ENCODE peak calls at places on chromosome 21, in four cellular contexts. I is psoas muscle, G is mucosa of descending colon, M is Peyer's patch. K is an unnamed sample. For H3K4me1, the result is how much of the 10 kb centered on the place peaks cover.

GRCh38 chr21:15826147-15826780 is 96.5 kb downstream of the USP25 start:
- DNase-seq in I (no peak), G (peak), M (no peak), K (no peak)

GRCh38 chr21:45532826-45533730 is 9.2 kb downstream of the SLC19A1 start:
- DNase-seq in I (peak), G (peak), M (peak), K (peak)

GRCh38 chr21:31278511-31279155 is 65.4 kb downstream of the TIAM1 start:
- DNase-seq in I (no peak), G (no peak), M (no peak), K (no peak)

GRCh38 chr21:32246571-32246970 is 32.3 kb downstream of the MIS18A start:
- DNase-seq in I (no peak), G (no peak), M (no peak), K (no peak)

GRCh38 chr21:39593522-39593921 is 19.2 kb upstream of the B3GALT5 start:
- DNase-seq in I (no peak), G (no peak), M (no peak), K (no peak)

GRCh38 chr21:17780539-17780938 is 38.6 kb downstream of the C21orf91 start:
- DNase-seq in I (no peak), G (no peak), M (no peak), K (no peak)

GRCh38 chr21:43639470-43640178 is 19.7 kb downstream of the HSF2BP start:
- DNase-seq in I (no peak), G (no peak), M (no peak), K (no peak)

GRCh38 chr21:46500224-46500861 is 41.7 kb downstream of the DIP2A start:
- DNase-seq in I (no peak), G (no peak), M (no peak), K (no peak)

GRCh38 chr21:15060776-15061175 is 4.0 kb downstream of the NRIP1 start:
- DNase-seq in I (no peak), G (no peak), M (no peak), K (no peak)

GRCh38 chr21:25329227-25329626 is 278.1 kb downstream of the MRPL39 start:
- DNase-seq in I (no peak), G (no peak), M (no peak), K (no peak)

GRCh38 chr21:43718872-43719747 is at the start of gene PDXK:
- DNase-seq in I (peak), G (peak), M (peak), K (peak)

GRCh38 chr21:44880762-44881585 is 7.5 kb upstream of the PTTG1IP start:
- DNase-seq in I (no peak), G (no peak), M (no peak), K (peak)

GRCh38 chr21:45076245-45076661 is 1.9 kb downstream of the ADARB1 start:
- DNase-seq in I (no peak), G (no peak), M (no peak), K (no peak)

GRCh38 chr21:30463713-30464112 is 16.5 kb downstream of the KRTAP19-1 start:
- DNase-seq in I (no peak), G (no peak), M (no peak), K (no peak)

GRCh38 chr21:25790122-25790951 is 55.6 kb downstream of the GABPA start:
- DNase-seq in I (no peak), G (peak), M (no peak), K (no peak)

GRCh38 chr21:15029077-15029476 is 35.7 kb downstream of the NRIP1 start:
- DNase-seq in I (no peak), G (no peak), M (no peak), K (no peak)

GRCh38 chr21:21156397-21156796 is 158.2 kb downstream of the NCAM2 start:
- DNase-seq in I (no peak), G (no peak), M (no peak), K (no peak)

GRCh38 chr21:15014220-15014619 is 50.6 kb downstream of the NRIP1 start:
- DNase-seq in I (no peak), G (no peak), M (no peak), K (no peak)

GRCh38 chr21:31576428-31576827 is 83.1 kb upstream of the SOD1 start:
- DNase-seq in I (no peak), G (no peak), M (no peak), K (no peak)

DNA sequence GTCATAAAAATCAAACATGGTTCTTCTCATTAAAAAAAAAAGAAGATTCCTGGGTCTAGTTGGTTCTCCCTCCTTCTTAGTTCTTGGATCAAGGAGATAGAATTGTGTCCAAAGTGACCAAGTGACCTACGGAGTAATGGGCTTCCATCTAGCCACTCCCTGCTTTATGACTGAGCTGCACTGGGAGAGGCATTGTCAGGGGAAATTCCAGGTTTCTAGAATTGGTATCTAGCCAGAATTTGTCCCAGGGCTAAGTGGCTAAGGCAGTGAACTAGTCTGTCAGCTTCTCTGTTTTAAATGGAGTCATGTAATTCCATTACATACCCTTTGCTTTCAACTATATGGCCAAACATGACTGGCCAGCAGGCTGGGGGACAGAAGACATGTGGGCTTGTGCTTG is 40.1 kb upstream of the ERG start:
- DNase-seq in I (no peak), G (no peak), M (no peak), K (no peak)
- H3K4me1 ChIP-seq in I (under half), G (under half), M (under half), K (under half)

GRCh38 chr21:41373769-41374168 is 11.9 kb downstream of the MX2 start:
- DNase-seq in I (no peak), G (no peak), M (no peak), K (no peak)

GRCh38 chr21:41374867-41375533 is 13.2 kb downstream of the MX2 start:
- DNase-seq in I (no peak), G (no peak), M (no peak), K (no peak)

GRCh38 chr21:41374177-41374712 is 12.4 kb downstream of the MX2 start:
- DNase-seq in I (no peak), G (no peak), M (no peak), K (no peak)

GRCh38 chr21:41377715-41378114 is 15.9 kb downstream of the MX2 start:
- DNase-seq in I (no peak), G (no peak), M (no peak), K (no peak)

GRCh38 chr21:41375875-41376274 is 14.0 kb downstream of the MX2 start:
- DNase-seq in I (no peak), G (no peak), M (no peak), K (no peak)
- H3K4me1 ChIP-seq in I (under half), G (under half), M (under half), K (under half)

GRCh38 chr21:36699026-36699545 is at the start of gene SIM2:
- DNase-seq in I (no peak), G (no peak), M (no peak), K (peak)

GRCh38 chr21:36700295-36700960 is 1.5 kb downstream of the SIM2 start:
- DNase-seq in I (no peak), G (no peak), M (no peak), K (no peak)

GRCh38 chr21:36698160-36699025 is 522 bp upstream of the SIM2 start:
- DNase-seq in I (no peak), G (no peak), M (no peak), K (peak)

GRCh38 chr21:36700961-36701911 is 2.3 kb downstream of the SIM2 start:
- DNase-seq in I (no peak), G (no peak), M (no peak), K (peak)

GRCh38 chr21:36699546-36700294 is 805 bp downstream of the SIM2 start:
- DNase-seq in I (no peak), G (no peak), M (no peak), K (peak)
- H3K4me1 ChIP-seq in I (half or more), G (under half), M (under half), K (under half)

GRCh38 chr21:33374080-33374873 is 28.9 kb upstream of the IFNGR2 start:
- DNase-seq in I (no peak), G (peak), M (peak), K (peak)

GRCh38 chr21:33378081-33378480 is 25.1 kb upstream of the IFNGR2 start:
- DNase-seq in I (no peak), G (no peak), M (no peak), K (peak)

GRCh38 chr21:33380483-33380998 is 22.7 kb upstream of the IFNGR2 start:
- DNase-seq in I (peak), G (peak), M (peak), K (peak)

GRCh38 chr21:33374874-33375644 is 28.2 kb upstream of the IFNGR2 start:
- DNase-seq in I (no peak), G (no peak), M (no peak), K (no peak)

DNA sequence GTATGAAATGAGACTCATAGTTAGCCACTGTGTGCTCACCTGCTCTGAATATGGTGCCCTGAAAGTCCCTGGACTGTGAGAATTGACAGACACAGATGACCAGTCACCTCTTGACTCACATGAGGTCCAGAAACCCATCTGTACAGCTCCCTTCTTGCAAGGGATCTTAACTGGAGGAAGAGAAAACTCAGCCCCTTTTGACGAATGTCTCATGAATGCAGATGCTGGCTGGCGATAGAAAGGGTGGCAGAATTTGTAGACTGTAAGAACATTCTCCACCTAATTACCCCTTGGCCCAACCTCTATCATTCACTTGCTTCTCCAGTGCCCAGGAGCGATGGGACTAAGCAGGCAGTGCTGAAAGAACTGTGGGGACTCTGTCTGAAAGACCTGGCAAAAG is 26.0 kb upstream of the IFNGR2 start:
- DNase-seq in I (no peak), G (no peak), M (no peak), K (no peak)
- H3K4me1 ChIP-seq in I (under half), G (under half), M (under half), K (under half)

GRCh38 chr21:29315155-29315749 is 16.5 kb downstream of the BACH1 start:
- DNase-seq in I (no peak), G (no peak), M (no peak), K (no peak)
- H3K4me1 ChIP-seq in I (half or more), G (under half), M (under half), K (under half)

GRCh38 chr21:34526618-34527290 is 14.7 kb upstream of the KCNE1 start:
- DNase-seq in I (peak), G (peak), M (no peak), K (no peak)
- H3K4me1 ChIP-seq in I (under half), G (under half), M (under half), K (under half)

GRCh38 chr21:33680870-33681269 is 38.6 kb downstream of the ITSN1 start:
- DNase-seq in I (no peak), G (no peak), M (no peak), K (no peak)
- H3K4me1 ChIP-seq in I (under half), G (under half), M (under half), K (under half)

GRCh38 chr21:41680444-41681335 is 86.2 kb downstream of the RIPK4 start:
- DNase-seq in I (no peak), G (no peak), M (no peak), K (peak)

GRCh38 chr21:41682719-41683179 is 84.1 kb downstream of the RIPK4 start:
- DNase-seq in I (no peak), G (no peak), M (no peak), K (peak)

GRCh38 chr21:41681336-41681801 is 85.5 kb downstream of the RIPK4 start:
- DNase-seq in I (no peak), G (no peak), M (no peak), K (peak)

GRCh38 chr21:41683815-41684214 is 83.0 kb downstream of the RIPK4 start:
- DNase-seq in I (no peak), G (no peak), M (no peak), K (peak)

GRCh38 chr21:41681939-41682718 is 84.7 kb downstream of the RIPK4 start:
- DNase-seq in I (no peak), G (no peak), M (no peak), K (peak)
- H3K4me1 ChIP-seq in I (under half), G (under half), M (under half), K (under half)

GRCh38 chr21:42565886-42566523 is 52.4 kb downstream of the SLC37A1 start:
- DNase-seq in I (no peak), G (no peak), M (peak), K (peak)

GRCh38 chr21:42566524-42567180 is 53.0 kb downstream of the SLC37A1 start:
- DNase-seq in I (no peak), G (no peak), M (peak), K (peak)

GRCh38 chr21:42564561-42564971 is 50.9 kb downstream of the SLC37A1 start:
- DNase-seq in I (no peak), G (no peak), M (no peak), K (peak)

GRCh38 chr21:42563261-42564045 is 49.8 kb downstream of the SLC37A1 start:
- DNase-seq in I (no peak), G (no peak), M (no peak), K (peak)

GRCh38 chr21:42565206-42565810 is 51.7 kb downstream of the SLC37A1 start:
- DNase-seq in I (no peak), G (no peak), M (peak), K (peak)
- H3K4me1 ChIP-seq in I (under half), G (under half), M (under half), K (under half)

GRCh38 chr21:34082769-34083168 is 9.4 kb downstream of the MRPS6 start:
- DNase-seq in I (no peak), G (no peak), M (no peak), K (no peak)

GRCh38 chr21:34088752-34089151 is 15.4 kb downstream of the MRPS6 start:
- DNase-seq in I (no peak), G (no peak), M (no peak), K (no peak)

GRCh38 chr21:34083357-34083756 is 10.0 kb downstream of the MRPS6 start:
- DNase-seq in I (no peak), G (no peak), M (no peak), K (no peak)

GRCh38 chr21:34085129-34085528 is 11.8 kb downstream of the MRPS6 start:
- DNase-seq in I (no peak), G (no peak), M (no peak), K (no peak)

DNA sequence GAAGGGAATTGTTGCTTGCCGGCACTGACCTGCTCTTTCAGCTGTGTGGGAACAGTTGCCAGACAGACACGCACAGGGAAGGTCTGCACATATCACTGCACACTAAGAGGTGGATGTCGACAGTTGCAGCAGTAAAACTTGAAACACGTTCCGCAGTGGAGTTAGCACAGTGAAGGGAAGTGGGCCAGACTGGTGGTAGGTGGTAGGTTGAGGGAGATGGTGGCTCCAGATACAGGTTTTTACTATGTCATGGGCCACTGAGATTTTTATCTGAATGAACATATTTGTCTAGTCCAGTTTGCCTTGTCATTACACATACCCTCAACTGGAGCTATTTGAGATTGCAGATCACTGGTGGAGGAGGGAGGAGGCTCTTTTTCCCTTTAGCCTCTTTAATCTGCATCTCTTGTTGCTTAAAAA is 13.5 kb downstream of the MRPS6 start:
- DNase-seq in I (no peak), G (no peak), M (no peak), K (no peak)
- H3K4me1 ChIP-seq in I (under half), G (under half), M (under half), K (under half)